ENCODE peak calls at places on chromosomes 3 and 15, in six cellular contexts. D is HCT116, I is HepG2, J is GM12878, P is upper lobe of left lung, T is K562. A is an unnamed sample.

GRCh38 chr15:65303687-65304392 is 637 bp upstream of the RNU5B-1 start:
- ATAC-seq in D (peak; percentile 23), I (peak; percentile 44), J (peak; percentile 1), P (peak; percentile 65), T (no peak), A (peak; percentile 58)

GRCh38 chr3:189947948-189948723 is 172.6 kb downstream of the P3H2 start:
- ATAC-seq in D (peak; percentile 58), I (no peak), J (peak; percentile 76), P (no peak), T (no peak), A (no peak)

GRCh38 chr3:61181874-61182273 is 69.4 kb downstream of the FHIT start:
- ATAC-seq in D (peak; percentile 99), I (peak; percentile 83), J (peak; percentile 97), P (peak; percentile 36), T (no peak), A (no peak)

GRCh38 chr15:86915811-86916331 is 836.2 kb downstream of the AGBL1 start:
- ATAC-seq in D (no peak), I (peak; percentile 85), J (no peak), P (peak; percentile 60), T (no peak), A (peak; percentile 48)

GRCh38 chr15:91930092-91930491 is 76.6 kb downstream of the SLCO3A1 start:
- ATAC-seq in D (no peak), I (no peak), J (no peak), P (no peak), T (no peak), A (no peak)

GRCh38 chr3:11582123-11582968 is 61.4 kb downstream of the VGLL4 start:
- ATAC-seq in D (no peak), I (no peak), J (peak; percentile 88), P (peak; percentile 89), T (no peak), A (peak; percentile 76)

GRCh38 chr3:90241481-90241880 is 1134.1 kb downstream of the EPHA3 start:
- ATAC-seq in D (no peak), I (no peak), J (no peak), P (peak; percentile 69), T (no peak), A (peak; percentile 72)

GRCh38 chr15:80518522-80518921 is 114.3 kb downstream of the ARNT2 start:
- ATAC-seq in D (no peak), I (no peak), J (no peak), P (no peak), T (no peak), A (no peak)

GRCh38 chr3:161415506-161416231 is 44.4 kb upstream of the SPTSSB start:
- ATAC-seq in D (no peak), I (no peak), J (no peak), P (peak; percentile 85), T (no peak), A (peak; percentile 67)

GRCh38 chr3:112811150-112811884 is 35.3 kb downstream of the CD200R1L start:
- ATAC-seq in D (no peak), I (no peak), J (no peak), P (peak; percentile 84), T (no peak), A (peak; percentile 86)

GRCh38 chr3:122626515-122627180 is 49.2 kb downstream of the PARP15 start:
- ATAC-seq in D (no peak), I (no peak), J (peak; percentile 85), P (no peak), T (no peak), A (no peak)

GRCh38 chr3:142165194-142165593 is 15.8 kb upstream of the TFDP2 start:
- ATAC-seq in D (no peak), I (no peak), J (no peak), P (no peak), T (no peak), A (no peak)

GRCh38 chr3:106447902-106448301 is 579.1 kb upstream of the CBLB start:
- ATAC-seq in D (no peak), I (no peak), J (no peak), P (no peak), T (no peak), A (no peak)

GRCh38 chr3:111668912-111669488 is 73.9 kb upstream of the ZBED2 start:
- ATAC-seq in D (peak; percentile 88), I (peak; percentile 79), J (peak; percentile 88), P (peak; percentile 91), T (peak; percentile 75), A (peak; percentile 67)

GRCh38 chr15:97684249-97684648 is 276.3 kb upstream of the ARRDC4 start:
- ATAC-seq in D (no peak), I (no peak), J (no peak), P (no peak), T (no peak), A (no peak)

DNA sequence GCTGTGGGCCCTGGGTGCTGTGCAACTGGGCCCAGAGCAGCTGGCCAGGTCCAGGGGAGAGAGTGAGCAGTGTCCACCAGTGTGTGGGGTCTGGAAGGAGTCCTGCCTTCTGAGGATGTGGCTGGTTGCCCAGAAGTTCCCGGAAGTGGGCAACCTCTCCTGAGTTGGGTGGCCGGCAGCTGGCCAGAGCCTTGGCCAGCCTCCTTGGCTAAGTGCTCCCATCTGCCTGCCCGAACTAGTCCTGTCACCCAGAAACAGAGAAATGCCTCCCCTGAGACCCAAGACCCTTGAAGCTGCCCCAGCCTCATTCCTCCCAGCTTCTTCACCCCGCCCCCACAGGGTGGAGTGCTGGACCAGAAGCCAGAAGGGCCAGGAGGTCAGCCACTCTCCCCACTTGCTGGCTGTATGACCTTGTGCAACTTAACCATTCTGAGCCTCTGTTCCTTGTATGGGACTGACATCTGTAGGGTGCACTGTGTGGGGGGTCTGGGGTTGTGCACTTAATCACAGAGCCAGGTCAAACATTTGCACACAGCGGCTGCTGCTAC is 7.6 kb upstream of the ALAS1 start:
- ATAC-seq in D (no peak), I (no peak), J (no peak), P (peak; percentile 61), T (peak; percentile 66), A (peak; percentile 60)
- TF ChIP-seq POLR2AphosphoS5 in D (no peak), I (no peak), J (no peak), P (no peak), T (no peak), A (peak; percentile 34)

GRCh38 chr3:13452490-13453335 is 27.4 kb upstream of the HDAC11 start:
- ATAC-seq in D (peak; percentile 64), I (peak; percentile 71), J (peak; percentile 62), P (peak; percentile 78), T (peak; percentile 59), A (peak; percentile 34)
- TF ChIP-seq POLR2A in D (no peak), I (no peak), J (no peak), P (no peak), T (no peak), A (no peak)

DNA sequence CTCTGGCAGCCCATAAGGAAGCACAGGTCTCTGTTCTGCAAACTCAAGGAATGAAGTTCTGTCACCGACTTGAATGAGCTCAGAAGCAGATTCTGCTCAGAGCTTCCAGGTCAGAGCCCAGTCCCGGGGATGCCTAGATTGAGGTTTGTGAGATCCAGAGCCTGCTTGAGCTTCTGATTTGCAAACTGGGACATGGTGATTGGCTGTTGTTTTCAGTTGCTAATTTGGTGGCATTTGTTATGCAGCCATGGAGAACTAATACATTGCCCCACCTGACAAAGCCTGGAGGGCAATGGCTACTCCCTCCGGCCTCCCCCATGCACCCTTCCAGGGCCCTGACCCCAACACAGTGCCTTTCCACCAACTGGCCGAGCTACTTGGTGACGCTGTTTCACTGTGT is 379.4 kb upstream of the ATP10A start:
- ATAC-seq in D (no peak), I (no peak), J (no peak), P (no peak), T (no peak), A (no peak)
- TF ChIP-seq POLR2AphosphoS5 in D (no peak), I (no peak), J (no peak), P (no peak), T (no peak), A (no peak)

GRCh38 chr3:33439421-33440327 is 531 bp downstream of the UBP1 start:
- ATAC-seq in D (peak; percentile 34), I (peak; percentile 30), J (peak; percentile 34), P (peak; percentile 60), T (peak; percentile 63), A (peak; percentile 56)
- TF ChIP-seq POLR2A in D (peak; percentile 65), I (no peak), J (peak; percentile 86), P (no peak), T (peak; percentile 62), A (peak; percentile 68)

DNA sequence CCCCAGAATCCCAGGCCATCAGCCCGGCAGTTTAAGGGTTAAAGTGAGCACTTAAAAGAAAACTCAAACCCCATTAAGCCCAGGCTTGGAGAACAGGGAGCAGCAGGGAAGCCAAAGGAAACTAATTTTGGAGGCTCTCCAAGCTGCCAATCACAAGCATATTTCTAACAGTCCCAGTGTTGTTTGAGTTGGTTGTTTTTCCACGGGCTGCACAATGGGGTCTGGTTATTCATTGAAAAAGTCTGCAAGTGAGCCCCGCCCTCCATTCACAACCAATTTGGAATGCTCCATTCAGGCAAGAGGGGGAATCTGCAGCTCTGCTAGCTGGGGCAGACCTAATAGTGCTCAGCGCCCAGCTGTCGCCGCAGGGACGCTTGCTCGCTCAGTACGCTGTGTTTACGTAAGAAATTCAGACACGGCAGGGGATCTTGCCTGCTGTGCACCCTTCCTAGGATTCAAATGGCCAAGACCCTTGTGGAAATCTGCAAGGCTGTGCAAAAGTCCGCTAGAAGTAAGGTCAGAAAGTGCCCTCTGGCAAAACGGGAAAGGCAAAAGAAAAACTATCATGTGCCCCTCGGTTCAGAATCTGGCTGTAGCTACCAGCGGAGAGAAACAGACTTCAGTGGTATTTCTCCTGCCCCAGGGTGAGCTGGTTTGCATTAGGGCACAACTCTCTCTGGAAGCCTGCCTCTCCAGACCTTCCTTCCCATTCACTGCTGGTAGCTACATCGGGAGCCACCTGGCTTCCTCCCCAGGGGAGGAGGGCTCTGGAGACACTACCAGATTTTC is 11.0 kb downstream of the ETV5 start:
- ATAC-seq in D (peak; percentile 89), I (peak; percentile 90), J (peak; percentile 49), P (peak; percentile 76), T (peak; percentile 73), A (peak; percentile 67)
- TF ChIP-seq POLR2AphosphoS5 in D (no peak), I (peak; percentile 64), J (no peak), P (no peak), T (no peak), A (no peak)

GRCh38 chr3:63934484-63934883 is 22.3 kb upstream of the SCAANT1 start:
- ATAC-seq in D (no peak), I (no peak), J (peak; percentile 39), P (no peak), T (no peak), A (no peak)

GRCh38 chr3:63937661-63938651 is 25.8 kb upstream of the SCAANT1 start:
- ATAC-seq in D (no peak), I (no peak), J (peak; percentile 83), P (peak; percentile 69), T (peak; percentile 72), A (no peak)

GRCh38 chr3:63934041-63934440 is 21.9 kb upstream of the SCAANT1 start:
- ATAC-seq in D (no peak), I (no peak), J (no peak), P (peak; percentile 69), T (no peak), A (no peak)

GRCh38 chr3:63940389-63940757 is 28.2 kb upstream of the SCAANT1 start:
- ATAC-seq in D (no peak), I (no peak), J (no peak), P (no peak), T (no peak), A (no peak)

GRCh38 chr3:63936929-63937328 is 24.7 kb upstream of the SCAANT1 start:
- ATAC-seq in D (no peak), I (no peak), J (no peak), P (no peak), T (no peak), A (no peak)
- TF ChIP-seq POLR2A in D (no peak), I (no peak), J (no peak), P (no peak), T (no peak), A (no peak)